ENCODE peak calls at places on chromosome 20, in seven cellular contexts. One of them, this sample, is unnamed.

GRCh38 chr20:29430531-29430930 is 1826.9 kb upstream of the DEFB115 start:
- DNase-seq in H9: no peak
- DNase-seq in trophoblast cell: no peak
- DNase-seq in H1: no peak
- DNase-seq in mesendoderm: no peak
- DNase-seq in mesenchymal stem cell: no peak
- DNase-seq in IMR-90: no peak
- DNase-seq in this sample: no peak

GRCh38 chr20:53847118-53847842 is 223.1 kb downstream of the BCAS1 start:
- DNase-seq in H9: no peak
- DNase-seq in trophoblast cell: peak
- DNase-seq in H1: no peak
- DNase-seq in mesendoderm: no peak
- DNase-seq in mesenchymal stem cell: no peak
- DNase-seq in IMR-90: no peak
- DNase-seq in this sample: no peak

GRCh38 chr20:42700423-42700822 is 489.3 kb downstream of the PTPRT start:
- DNase-seq in H9: no peak
- DNase-seq in trophoblast cell: no peak
- DNase-seq in H1: no peak
- DNase-seq in mesendoderm: no peak
- DNase-seq in mesenchymal stem cell: no peak
- DNase-seq in IMR-90: no peak
- DNase-seq in this sample: no peak

GRCh38 chr20:31861346-31862156 is 8.8 kb downstream of the DUSP15 start:
- DNase-seq in H9: peak
- DNase-seq in trophoblast cell: peak
- DNase-seq in H1: peak
- DNase-seq in mesendoderm: peak
- DNase-seq in mesenchymal stem cell: peak
- DNase-seq in IMR-90: peak
- DNase-seq in this sample: peak

GRCh38 chr20:695165-695866 is 19.7 kb upstream of the SCRT2 start:
- DNase-seq in H9: no peak
- DNase-seq in trophoblast cell: no peak
- DNase-seq in H1: no peak
- DNase-seq in mesendoderm: no peak
- DNase-seq in mesenchymal stem cell: no peak
- DNase-seq in IMR-90: no peak
- DNase-seq in this sample: no peak

GRCh38 chr20:19735446-19735845 is 22.6 kb upstream of the RIN2 start:
- DNase-seq in H9: peak
- DNase-seq in trophoblast cell: peak
- DNase-seq in H1: no peak
- DNase-seq in mesendoderm: peak
- DNase-seq in mesenchymal stem cell: peak
- DNase-seq in IMR-90: peak
- DNase-seq in this sample: no peak

GRCh38 chr20:3465301-3465700 is 5.5 kb upstream of the ATRN start:
- DNase-seq in H9: no peak
- DNase-seq in trophoblast cell: no peak
- DNase-seq in H1: no peak
- DNase-seq in mesendoderm: no peak
- DNase-seq in mesenchymal stem cell: no peak
- DNase-seq in IMR-90: no peak
- DNase-seq in this sample: no peak

GRCh38 chr20:50381771-50382593 is 128.2 kb upstream of the PTPN1 start:
- DNase-seq in H9: no peak
- DNase-seq in trophoblast cell: peak
- DNase-seq in H1: no peak
- DNase-seq in mesendoderm: no peak
- DNase-seq in mesenchymal stem cell: no peak
- DNase-seq in IMR-90: no peak
- DNase-seq in this sample: no peak

GRCh38 chr20:1299522-1299921 is 29.4 kb downstream of the SDCBP2 start:
- DNase-seq in H9: peak
- DNase-seq in trophoblast cell: no peak
- DNase-seq in H1: no peak
- DNase-seq in mesendoderm: peak
- DNase-seq in mesenchymal stem cell: no peak
- DNase-seq in IMR-90: no peak
- DNase-seq in this sample: no peak

GRCh38 chr20:53751394-53752368 is 158.0 kb upstream of the ZNF217 start:
- DNase-seq in H9: no peak
- DNase-seq in trophoblast cell: peak
- DNase-seq in H1: no peak
- DNase-seq in mesendoderm: no peak
- DNase-seq in mesenchymal stem cell: peak
- DNase-seq in IMR-90: no peak
- DNase-seq in this sample: no peak

GRCh38 chr20:14259691-14260090 is 77.7 kb downstream of the FLRT3 start:
- DNase-seq in H9: no peak
- DNase-seq in trophoblast cell: no peak
- DNase-seq in H1: no peak
- DNase-seq in mesendoderm: no peak
- DNase-seq in mesenchymal stem cell: no peak
- DNase-seq in IMR-90: peak
- DNase-seq in this sample: no peak

GRCh38 chr20:58889334-58890072 is 37.0 kb downstream of the GNAS start:
- DNase-seq in H9: no peak
- DNase-seq in trophoblast cell: peak
- DNase-seq in H1: no peak
- DNase-seq in mesendoderm: no peak
- DNase-seq in mesenchymal stem cell: no peak
- DNase-seq in IMR-90: no peak
- DNase-seq in this sample: no peak

GRCh38 chr20:57751411-57751810 is 41.6 kb upstream of the PMEPA1 start:
- DNase-seq in H9: no peak
- DNase-seq in trophoblast cell: no peak
- DNase-seq in H1: no peak
- DNase-seq in mesendoderm: no peak
- DNase-seq in mesenchymal stem cell: no peak
- DNase-seq in IMR-90: no peak
- DNase-seq in this sample: no peak

GRCh38 chr20:62623488-62624324 is 18.6 kb upstream of the SLCO4A1 start:
- DNase-seq in H9: peak
- DNase-seq in trophoblast cell: peak
- DNase-seq in H1: peak
- DNase-seq in mesendoderm: peak
- DNase-seq in mesenchymal stem cell: peak
- DNase-seq in IMR-90: peak
- DNase-seq in this sample: peak

GRCh38 chr20:41407617-41408016 is 41.0 kb upstream of the EMILIN3 start:
- DNase-seq in H9: no peak
- DNase-seq in trophoblast cell: no peak
- DNase-seq in H1: no peak
- DNase-seq in mesendoderm: peak
- DNase-seq in mesenchymal stem cell: no peak
- DNase-seq in IMR-90: no peak
- DNase-seq in this sample: no peak

GRCh38 chr20:45752747-45753146 is 30.6 kb downstream of the SPINT4 start:
- DNase-seq in H9: no peak
- DNase-seq in trophoblast cell: no peak
- DNase-seq in H1: no peak
- DNase-seq in mesendoderm: no peak
- DNase-seq in mesenchymal stem cell: no peak
- DNase-seq in IMR-90: peak
- DNase-seq in this sample: no peak

GRCh38 chr20:37282558-37282957 is 6.9 kb upstream of the MANBAL start:
- DNase-seq in H9: no peak
- DNase-seq in trophoblast cell: peak
- DNase-seq in H1: no peak
- DNase-seq in mesendoderm: peak
- DNase-seq in mesenchymal stem cell: peak
- DNase-seq in IMR-90: peak
- DNase-seq in this sample: no peak

GRCh38 chr20:25848222-25848621 is 151.6 kb upstream of the ZNF337 start:
- DNase-seq in H9: no peak
- DNase-seq in trophoblast cell: no peak
- DNase-seq in H1: no peak
- DNase-seq in mesendoderm: no peak
- DNase-seq in mesenchymal stem cell: no peak
- DNase-seq in IMR-90: no peak
- DNase-seq in this sample: no peak

GRCh38 chr20:44174996-44175766 is 11.8 kb downstream of the JPH2 start:
- DNase-seq in H9: no peak
- DNase-seq in trophoblast cell: no peak
- DNase-seq in H1: no peak
- DNase-seq in mesendoderm: no peak
- DNase-seq in mesenchymal stem cell: no peak
- DNase-seq in IMR-90: no peak
- DNase-seq in this sample: no peak

GRCh38 chr20:45449528-45449927 is 20.0 kb upstream of the WFDC2 start:
- DNase-seq in H9: no peak
- DNase-seq in trophoblast cell: no peak
- DNase-seq in H1: no peak
- DNase-seq in mesendoderm: peak
- DNase-seq in mesenchymal stem cell: no peak
- DNase-seq in IMR-90: no peak
- DNase-seq in this sample: no peak

GRCh38 chr20:51758978-51759544 is 9.1 kb downstream of the ATP9A start:
- DNase-seq in H9: no peak
- DNase-seq in trophoblast cell: no peak
- DNase-seq in H1: no peak
- DNase-seq in mesendoderm: no peak
- DNase-seq in mesenchymal stem cell: no peak
- DNase-seq in IMR-90: no peak
- DNase-seq in this sample: no peak
- H3K27ac ChIP-seq in H9: no peak
- H3K27ac ChIP-seq in trophoblast cell: no peak
- H3K27ac ChIP-seq in H1: no peak
- H3K27ac ChIP-seq in mesendoderm: no peak
- H3K27ac ChIP-seq in mesenchymal stem cell: no peak
- H3K27ac ChIP-seq in IMR-90: no peak
- H3K27ac ChIP-seq in this sample: no peak

GRCh38 chr20:64063389-64064144 is 569 bp downstream of the TCEA2 start:
- DNase-seq in H9: no peak
- DNase-seq in trophoblast cell: no peak
- DNase-seq in H1: no peak
- DNase-seq in mesendoderm: no peak
- DNase-seq in mesenchymal stem cell: no peak
- DNase-seq in IMR-90: no peak
- DNase-seq in this sample: no peak

GRCh38 chr20:64064145-64064698 is 1.2 kb downstream of the TCEA2 start:
- DNase-seq in H9: no peak
- DNase-seq in trophoblast cell: no peak
- DNase-seq in H1: no peak
- DNase-seq in mesendoderm: no peak
- DNase-seq in mesenchymal stem cell: peak
- DNase-seq in IMR-90: peak
- DNase-seq in this sample: no peak

GRCh38 chr20:64066984-64067605 is 4.1 kb downstream of the TCEA2 start:
- DNase-seq in H9: no peak
- DNase-seq in trophoblast cell: no peak
- DNase-seq in H1: no peak
- DNase-seq in mesendoderm: no peak
- DNase-seq in mesenchymal stem cell: no peak
- DNase-seq in IMR-90: no peak
- DNase-seq in this sample: no peak

GRCh38 chr20:64065973-64066341 is 3.0 kb downstream of the TCEA2 start:
- DNase-seq in H9: peak
- DNase-seq in trophoblast cell: no peak
- DNase-seq in H1: no peak
- DNase-seq in mesendoderm: peak
- DNase-seq in mesenchymal stem cell: peak
- DNase-seq in IMR-90: peak
- DNase-seq in this sample: no peak

DNA sequence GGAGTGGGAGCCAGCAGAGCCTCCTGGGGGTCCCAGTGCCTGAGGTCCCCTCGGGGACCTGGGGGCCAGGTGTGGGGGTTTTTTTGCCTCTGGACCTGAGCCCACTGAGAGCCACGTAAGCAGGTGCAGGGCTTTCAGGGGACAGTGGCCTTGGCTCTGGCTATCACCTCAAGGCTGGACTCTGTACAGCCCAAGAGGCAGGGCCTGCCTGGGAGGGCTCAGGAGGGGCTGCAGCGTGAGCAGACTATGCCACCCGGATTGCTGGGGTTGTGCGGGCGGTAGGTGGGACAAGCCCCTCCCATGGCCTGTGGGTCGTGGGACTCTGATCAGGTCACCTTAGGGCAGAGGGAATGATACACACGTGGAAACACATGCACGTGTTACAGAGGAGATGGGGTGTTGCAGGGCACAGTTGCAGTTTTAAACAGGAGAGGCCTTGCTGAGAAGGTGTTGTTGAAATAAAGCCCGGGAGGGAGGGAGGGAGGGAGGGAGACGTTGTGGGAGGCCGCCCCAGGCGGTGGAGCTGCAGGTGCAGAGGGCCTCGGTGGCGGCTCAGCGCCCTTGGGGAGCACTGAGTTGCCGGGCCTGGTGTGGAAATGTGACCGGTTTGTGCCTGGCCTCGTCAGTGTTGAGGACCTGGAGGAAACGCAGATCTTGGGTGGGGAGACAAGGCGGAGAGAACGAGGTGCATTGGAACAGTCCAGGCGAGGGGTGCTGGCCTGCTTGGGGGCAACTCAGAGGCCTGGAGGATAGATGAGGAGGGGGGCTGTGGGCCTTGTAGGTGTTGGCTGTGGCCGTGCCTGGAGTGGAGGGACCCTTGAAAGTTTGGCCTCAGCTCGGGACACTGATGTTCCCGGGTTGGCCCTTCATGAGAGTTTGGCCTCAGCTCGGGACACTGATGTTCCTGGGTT is 2.3 kb downstream of the TCEA2 start:
- DNase-seq in H9: no peak
- DNase-seq in trophoblast cell: no peak
- DNase-seq in H1: no peak
- DNase-seq in mesendoderm: no peak
- DNase-seq in mesenchymal stem cell: no peak
- DNase-seq in IMR-90: no peak
- DNase-seq in this sample: no peak
- H2BK5ac ChIP-seq in H9: no peak
- H2BK5ac ChIP-seq in trophoblast cell: no peak
- H2BK5ac ChIP-seq in H1: peak
- H2BK5ac ChIP-seq in mesendoderm: no peak
- H2BK5ac ChIP-seq in mesenchymal stem cell: no peak
- H2BK5ac ChIP-seq in IMR-90: no peak
- H2BK5ac ChIP-seq in this sample: no peak

GRCh38 chr20:48912065-48912464 is 9.4 kb upstream of the ARFGEF2 start:
- DNase-seq in H9: no peak
- DNase-seq in trophoblast cell: no peak
- DNase-seq in H1: no peak
- DNase-seq in mesendoderm: no peak
- DNase-seq in mesenchymal stem cell: no peak
- DNase-seq in IMR-90: no peak
- DNase-seq in this sample: no peak
- H3K27ac ChIP-seq in H9: no peak
- H3K27ac ChIP-seq in trophoblast cell: no peak
- H3K27ac ChIP-seq in H1: no peak
- H3K27ac ChIP-seq in mesendoderm: no peak
- H3K27ac ChIP-seq in mesenchymal stem cell: no peak
- H3K27ac ChIP-seq in IMR-90: no peak
- H3K27ac ChIP-seq in this sample: no peak

DNA sequence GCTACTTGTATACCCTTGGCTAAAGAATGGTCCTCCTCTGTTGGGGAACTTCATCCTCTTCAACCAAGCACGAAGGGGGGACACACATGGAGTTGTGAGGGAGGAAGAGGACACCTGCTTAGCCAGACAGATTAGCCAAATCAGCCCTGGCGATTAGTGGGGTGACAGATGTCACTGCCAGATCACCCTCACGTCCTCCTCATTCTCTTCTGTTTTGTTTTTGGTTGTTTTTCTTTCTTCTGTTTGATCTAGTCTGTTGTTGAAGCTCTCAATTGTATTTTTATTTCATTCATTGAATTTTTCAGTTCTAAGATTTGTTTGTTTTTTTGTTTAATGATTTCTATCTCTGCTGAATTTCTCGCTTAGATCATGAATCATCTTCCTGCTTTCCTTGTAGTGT is 27.5 kb upstream of the NKX2-4 start:
- DNase-seq in H9: no peak
- DNase-seq in trophoblast cell: no peak
- DNase-seq in H1: no peak
- DNase-seq in mesendoderm: no peak
- DNase-seq in mesenchymal stem cell: no peak
- DNase-seq in IMR-90: no peak
- DNase-seq in this sample: no peak
- H2BK5ac ChIP-seq in H9: no peak
- H2BK5ac ChIP-seq in trophoblast cell: no peak
- H2BK5ac ChIP-seq in H1: no peak
- H2BK5ac ChIP-seq in mesendoderm: no peak
- H2BK5ac ChIP-seq in mesenchymal stem cell: no peak
- H2BK5ac ChIP-seq in IMR-90: no peak
- H2BK5ac ChIP-seq in this sample: no peak

This sample was measured in neuronal stem cell.